ENCODE peak calls at places on chromosome 16, in five cellular contexts. D is GM12878, K is NT2/D1, G is HepG2, C is H1. N is an unnamed sample.
A peak's percentile ranks its signal among the peaks of the same experiment; 100 is the strongest.

GRCh38 chr16:53434436-53435065 is at the start of gene RBL2:
- DNase-seq in K (peak; percentile 62), D (no peak), C (no peak), G (peak; percentile 25), N (peak; percentile 56)

GRCh38 chr16:52498640-52499039 is 48.3 kb downstream of the TOX3 start:
- DNase-seq in K (no peak), G (no peak), C (no peak), D (no peak), N (no peak)

GRCh38 chr16:78925071-78925714 is 675.3 kb downstream of the MAF start:
- DNase-seq in C (peak; percentile 19), G (peak; percentile 24), K (peak; percentile 22), D (no peak), N (peak; percentile 53)

GRCh38 chr16:46914556-46915201 is 30.5 kb downstream of the GPT2 start:
- DNase-seq in C (no peak), D (no peak), G (no peak), K (no peak), N (no peak)

GRCh38 chr16:78230832-78231231 is 131.4 kb downstream of the WWOX start:
- DNase-seq in D (no peak), C (no peak), G (no peak), K (no peak), N (no peak)

GRCh38 chr16:80846275-80847013 is 42.0 kb upstream of the CDYL2 start:
- DNase-seq in C (no peak), D (no peak), K (no peak), G (no peak), N (no peak)

GRCh38 chr16:14545346-14545884 is 84.6 kb downstream of the PARN start:
- DNase-seq in K (no peak), C (no peak), G (peak; percentile 95), D (no peak), N (no peak)

GRCh38 chr16:50295541-50296132 is 29.3 kb downstream of the ADCY7 start:
- DNase-seq in D (no peak), K (no peak), C (no peak), G (no peak), N (no peak)

GRCh38 chr16:9256196-9256595 is 164.8 kb downstream of the HAPSTR1 start:
- DNase-seq in C (peak; percentile 58), D (no peak), G (peak; percentile 66), K (peak; percentile 77), N (peak; percentile 63)

GRCh38 chr16:78192734-78193133 is 93.3 kb downstream of the WWOX start:
- DNase-seq in G (no peak), C (no peak), D (no peak), K (no peak), N (no peak)

GRCh38 chr16:14069818-14070217 is 1.3 kb upstream of the MRTFB start:
- DNase-seq in G (no peak), C (no peak), D (no peak), K (no peak), N (no peak)

GRCh38 chr16:15523092-15523541 is 88.7 kb downstream of the BMERB1 start:
- DNase-seq in D (no peak), G (peak; percentile 58), C (no peak), K (no peak), N (no peak)

GRCh38 chr16:29993191-29993902 is 2.1 kb downstream of the HIRIP3 start:
- DNase-seq in G (no peak), C (no peak), D (no peak), K (no peak), N (no peak)

GRCh38 chr16:29995911-29996772 is at the start of gene INO80E:
- DNase-seq in C (peak; percentile 90), D (peak; percentile 88), K (peak; percentile 97), G (peak; percentile 94), N (peak; percentile 100)

GRCh38 chr16:29995330-29995910 is at the start of gene HIRIP3:
- DNase-seq in G (peak; percentile 66), D (peak; percentile 35), K (peak; percentile 59), C (no peak), N (peak; percentile 96)

GRCh38 chr16:29993903-29994612 is 1.4 kb downstream of the HIRIP3 start:
- DNase-seq in D (no peak), G (no peak), K (no peak), C (no peak), N (no peak)

GRCh38 chr16:29994613-29995329 is 646 bp downstream of the HIRIP3 start:
- DNase-seq in G (no peak), D (no peak), C (no peak), K (no peak), N (peak; percentile 79)
- TF ChIP-seq SUZ12 in G (no peak), D (no peak), C (no peak), K (no peak), N (no peak)

GRCh38 chr16:31569360-31569717 is 41.6 kb downstream of the AHSP start:
- DNase-seq in C (no peak), D (no peak), K (no peak), G (no peak), N (no peak)

GRCh38 chr16:31568577-31569359 is 41.1 kb downstream of the AHSP start:
- DNase-seq in C (peak; percentile 10), K (no peak), D (no peak), G (no peak), N (no peak)
- TF ChIP-seq SUZ12 in C (peak; percentile 51), K (no peak), D (no peak), G (no peak), N (no peak)

DNA sequence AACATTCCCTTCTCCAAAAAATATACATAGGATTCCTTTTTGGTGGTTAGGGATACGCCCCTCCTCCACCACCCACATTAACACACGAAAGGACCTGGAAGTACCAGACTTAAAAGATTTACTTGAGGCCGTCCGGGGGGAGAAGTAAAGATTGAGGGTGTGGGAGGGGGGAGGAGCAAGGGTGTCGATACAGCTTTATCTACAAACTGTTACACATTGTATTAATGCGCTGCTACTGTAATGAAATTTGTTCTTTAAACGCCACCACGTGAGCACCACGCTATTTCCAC is 496 bp downstream of the PALB2 start:
- DNase-seq in G (no peak), K (peak; percentile 63), C (peak; percentile 9), D (no peak), N (peak; percentile 14)
- TF ChIP-seq SUZ12 in G (no peak), K (no peak), C (no peak), D (no peak), N (no peak)

DNA sequence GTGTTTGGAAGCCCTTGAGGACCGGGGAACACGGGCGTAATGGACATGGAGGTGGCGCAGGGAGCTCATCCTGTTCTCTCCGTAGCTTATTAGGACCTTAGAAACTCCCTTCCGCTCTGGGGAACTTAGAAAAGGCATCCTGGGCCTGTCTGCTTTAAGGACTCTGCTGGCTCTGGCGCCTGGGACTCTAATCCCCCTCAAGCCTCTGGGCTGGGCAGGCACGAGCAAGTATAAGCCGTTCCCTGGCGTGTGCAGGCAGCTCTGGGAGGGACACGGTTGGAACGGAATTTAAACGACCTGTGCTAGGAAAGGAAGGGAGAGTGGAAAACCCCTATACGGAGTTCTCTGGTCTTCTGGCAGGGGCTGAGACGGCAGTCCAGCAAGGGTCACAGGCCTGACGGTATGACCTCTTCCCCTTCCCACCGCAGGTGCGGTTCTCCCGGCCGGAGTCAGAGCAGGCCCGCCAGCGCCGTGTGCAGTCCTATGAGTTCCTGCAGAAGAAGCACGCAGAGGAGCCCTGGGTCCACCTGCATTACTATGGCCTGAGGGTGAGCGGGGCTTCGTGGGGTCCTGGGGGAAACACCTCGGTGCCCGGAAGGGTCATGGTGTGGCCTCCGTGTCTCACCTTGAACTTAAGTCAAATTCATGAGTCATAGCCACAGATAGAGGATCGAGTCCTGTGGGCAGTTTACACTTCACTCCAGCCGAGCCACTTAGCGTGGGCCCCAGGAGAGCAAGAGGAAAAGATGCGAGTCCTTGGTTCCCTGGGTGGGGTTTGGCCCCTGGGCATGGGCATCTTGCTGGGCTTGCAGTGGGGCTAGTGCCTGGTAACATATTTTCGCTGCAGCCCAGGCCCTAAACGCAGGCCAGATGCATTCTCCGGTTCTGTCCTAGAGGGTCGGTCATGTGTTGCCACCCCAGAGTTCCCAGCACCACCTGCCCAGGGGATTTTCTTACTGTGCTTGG is 17.7 kb downstream of the POLR3E start:
- DNase-seq in K (no peak), D (no peak), G (no peak), C (no peak), N (no peak)
- TF ChIP-seq SUZ12 in K (no peak), D (no peak), G (no peak), C (no peak), N (no peak)

GRCh38 chr16:12184419-12184831 is 207.9 kb downstream of the SNX29 start:
- DNase-seq in D (no peak), G (no peak), K (no peak), C (no peak), N (no peak)
- TF ChIP-seq SUZ12 in D (no peak), G (no peak), K (no peak), C (no peak), N (no peak)

GRCh38 chr16:84726079-84726669 is 26.4 kb downstream of the USP10 start:
- DNase-seq in G (peak; percentile 70), K (peak; percentile 66), C (peak; percentile 36), D (no peak), N (peak; percentile 68)
- TF ChIP-seq SUZ12 in G (no peak), K (no peak), C (no peak), D (no peak), N (no peak)

DNA sequence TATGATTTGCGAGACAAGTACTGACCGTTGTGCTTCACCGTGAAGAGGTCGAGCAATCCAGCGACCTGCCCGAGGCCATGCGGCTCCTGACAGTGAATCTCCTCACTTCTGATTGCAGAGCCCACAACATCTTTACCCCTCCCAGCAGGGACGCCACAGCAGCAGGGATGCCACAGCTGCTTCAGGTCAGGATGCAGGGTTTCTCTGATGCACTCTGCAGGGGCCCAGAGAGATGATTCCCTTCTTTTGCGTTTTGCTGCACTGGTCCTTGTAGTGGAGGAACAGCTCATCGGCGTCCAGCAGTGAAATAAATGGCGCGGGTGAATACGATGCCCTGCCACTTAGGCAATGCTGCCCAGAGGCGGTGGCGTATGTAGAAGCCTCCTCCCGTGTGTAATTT is 5.6 kb downstream of the KIAA0513 start:
- DNase-seq in G (no peak), K (no peak), C (no peak), D (no peak), N (no peak)
- TF ChIP-seq SUZ12 in G (no peak), K (no peak), C (no peak), D (no peak), N (no peak)

DNA sequence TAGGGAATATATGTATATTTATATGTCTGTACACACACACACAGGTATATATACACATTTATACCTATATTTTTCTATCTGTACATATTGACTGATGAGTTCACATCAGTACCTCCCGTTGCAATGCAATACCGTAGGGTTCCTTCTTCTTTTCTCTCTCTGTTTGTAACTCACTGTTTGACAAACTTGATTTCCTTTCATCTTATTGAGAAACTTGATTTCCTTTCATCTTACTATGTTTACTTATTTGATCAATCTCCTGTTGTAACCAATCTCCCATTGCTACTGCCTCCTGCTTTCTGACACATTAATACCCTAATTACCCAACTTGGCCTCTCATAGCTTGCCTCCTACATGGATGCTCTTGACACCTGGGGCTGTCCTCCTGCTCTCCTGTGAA is 49.8 kb downstream of the NFAT5 start:
- DNase-seq in G (peak; percentile 62), D (no peak), K (no peak), C (no peak), N (no peak)
- TF ChIP-seq SUZ12 in G (no peak), D (no peak), K (no peak), C (no peak), N (no peak)

DNA sequence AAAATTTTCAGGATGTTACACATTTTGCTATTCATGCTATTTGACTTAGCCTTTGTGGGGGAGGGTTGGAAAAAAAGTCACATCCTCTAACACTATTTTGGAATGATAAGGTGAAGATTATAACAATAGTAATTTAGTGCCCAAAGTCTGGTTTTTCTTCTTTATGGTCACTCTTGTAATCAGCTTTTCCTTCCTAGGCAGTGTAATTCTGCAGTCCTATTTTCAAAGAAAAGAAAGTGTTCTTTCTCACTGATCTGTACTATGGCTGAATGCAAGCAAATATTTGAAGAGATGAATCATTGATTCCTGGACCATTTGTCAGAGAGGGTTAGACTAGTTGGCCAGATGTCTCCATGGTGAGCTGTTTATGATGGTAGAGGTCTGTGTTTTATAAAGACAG is 8.4 kb downstream of the RSPRY1 start:
- DNase-seq in C (no peak), D (no peak), G (peak; percentile 96), K (no peak), N (no peak)
- TF ChIP-seq SUZ12 in C (no peak), D (no peak), G (no peak), K (no peak), N (no peak)